ENCODE peak calls at places on chromosomes 11 and 22, in six cellular contexts. N is DND-41, V is astrocyte, G is osteoblast, H is H9, C is endothelial cell of umbilical vein. Z is an unnamed sample.

GRCh38 chr11:74024630-74025029 is 15.7 kb upstream of the UCP3 start:
- DNase-seq in G (no peak), N (no peak), C (peak; percentile 53), H (no peak), V (peak; percentile 61), Z (peak; percentile 95)

GRCh38 chr22:24473278-24473677 is 21.9 kb upstream of the UPB1 start:
- DNase-seq in G (no peak), H (no peak), C (no peak), V (no peak), N (no peak), Z (no peak)

GRCh38 chr22:43126506-43127165 is 16.1 kb downstream of the BIK start:
- DNase-seq in N (no peak), V (peak; percentile 80), H (no peak), G (peak; percentile 97), C (peak; percentile 29), Z (peak; percentile 48)

GRCh38 chr11:102446606-102447005 is 6.0 kb downstream of the TMEM123 start:
- DNase-seq in G (peak; percentile 81), V (peak; percentile 82), N (no peak), H (no peak), C (peak; percentile 70), Z (peak; percentile 51)

GRCh38 chr22:41447435-41448188 is 1.0 kb upstream of the TOB2 start:
- DNase-seq in G (peak; percentile 86), V (peak; percentile 60), H (peak; percentile 74), N (peak; percentile 79), C (peak; percentile 74), Z (peak; percentile 63)

GRCh38 chr11:19076744-19077589 is 16.4 kb upstream of the MRGPRX2 start:
- DNase-seq in G (peak; percentile 89), H (peak; percentile 71), C (peak; percentile 75), V (no peak), N (peak; percentile 64), Z (peak; percentile 16)

GRCh38 chr11:132493786-132494185 is 1038.5 kb downstream of the OPCML start:
- DNase-seq in V (no peak), G (no peak), N (no peak), C (no peak), H (no peak), Z (no peak)

GRCh38 chr11:57713849-57714248 is 1.5 kb downstream of the TMX2 start:
- DNase-seq in G (peak; percentile 23), N (no peak), V (no peak), C (no peak), H (no peak), Z (no peak)

GRCh38 chr11:11387906-11388305 is 34.9 kb upstream of the CSNK2A3 start:
- DNase-seq in V (no peak), H (no peak), G (no peak), N (no peak), C (no peak), Z (no peak)

GRCh38 chr11:103924166-103925013 is 112.0 kb upstream of the DDI1 start:
- DNase-seq in H (no peak), V (peak; percentile 47), N (no peak), C (no peak), G (no peak), Z (no peak)

GRCh38 chr11:131609317-131609716 is 238.9 kb downstream of the NTM start:
- DNase-seq in C (no peak), V (peak; percentile 100), G (peak; percentile 80), N (no peak), H (no peak), Z (peak; percentile 86)

GRCh38 chr22:38181453-38182200 is at the start of gene PLA2G6:
- DNase-seq in G (peak; percentile 97), N (peak; percentile 99), C (peak; percentile 100), H (peak; percentile 100), V (peak; percentile 95), Z (peak; percentile 99)

GRCh38 chr11:130023204-130023603 is 20.6 kb upstream of the PRDM10 start:
- DNase-seq in V (peak; percentile 71), G (peak; percentile 94), N (no peak), H (no peak), C (peak; percentile 56), Z (peak; percentile 41)

DNA sequence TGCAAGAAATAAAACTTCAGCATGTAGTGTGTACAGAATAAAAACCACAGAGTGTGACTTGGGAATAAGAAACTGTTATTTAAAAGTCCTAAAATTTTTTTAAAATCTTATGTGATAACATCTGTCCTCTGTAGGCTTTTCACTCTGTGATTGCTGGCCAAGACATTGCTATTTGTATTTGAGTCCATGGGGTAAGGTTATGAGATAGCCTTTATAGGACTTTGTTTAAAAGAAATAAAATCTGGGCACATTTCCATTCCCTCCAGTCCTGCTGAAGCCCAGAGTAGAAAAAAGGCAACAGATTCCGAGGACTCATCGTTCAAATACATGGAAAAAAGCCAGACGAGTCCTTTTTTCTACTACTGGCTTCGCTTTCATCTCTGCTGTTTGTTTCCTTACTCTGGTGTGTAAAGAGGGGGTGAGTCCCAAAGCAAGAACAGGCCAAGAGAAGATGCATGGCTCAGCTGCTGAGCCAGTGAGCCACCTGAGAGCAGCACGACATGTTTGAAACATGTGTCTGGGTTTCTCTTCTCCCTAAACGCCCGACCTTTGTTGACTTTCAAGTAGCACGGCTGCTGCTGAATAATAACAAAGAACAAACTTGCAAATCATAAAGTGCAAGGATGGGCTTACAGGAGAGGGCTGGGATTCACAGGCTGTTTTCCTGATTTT is 195.0 kb upstream of the RAG2 start:
- DNase-seq in C (no peak), V (no peak), N (no peak), G (no peak), H (no peak), Z (peak; percentile 12)
- H2AFZ ChIP-seq in C (no peak overlapping the region), V (no peak overlapping the region), N (no peak overlapping the region), G (no peak overlapping the region), H (peak overlapping the region; percentile 100), Z (no peak overlapping the region)

GRCh38 chr22:46753761-46754109 is 8.7 kb upstream of the TBC1D22A start:
- DNase-seq in G (no peak), N (no peak), C (no peak), H (no peak), V (no peak), Z (no peak)
- H2AFZ ChIP-seq in G (peak overlapping the region; percentile 68), N (no peak overlapping the region), C (no peak overlapping the region), H (no peak overlapping the region), V (peak overlapping the region; percentile 53), Z (peak overlapping the region; percentile 58)

GRCh38 chr11:128879817-128880216 is 11.3 kb upstream of the KCNJ5 start:
- DNase-seq in C (no peak), H (no peak), V (no peak), G (no peak), N (no peak), Z (no peak)

GRCh38 chr11:128884054-128884453 is 7.1 kb upstream of the KCNJ5 start:
- DNase-seq in C (no peak), N (no peak), H (no peak), G (no peak), V (no peak), Z (no peak)

GRCh38 chr11:128881221-128881620 is 9.9 kb upstream of the KCNJ5 start:
- DNase-seq in G (no peak), C (no peak), V (no peak), N (no peak), H (no peak), Z (no peak)

GRCh38 chr11:128884703-128885338 is 6.3 kb upstream of the KCNJ5 start:
- DNase-seq in C (peak; percentile 80), V (peak; percentile 27), H (no peak), N (peak; percentile 63), G (peak; percentile 79), Z (peak; percentile 76)

GRCh38 chr11:128882451-128882850 is 8.7 kb upstream of the KCNJ5 start:
- DNase-seq in H (no peak), N (no peak), G (no peak), C (no peak), V (no peak), Z (no peak)
- H2AFZ ChIP-seq in H (no peak overlapping the region), N (no peak overlapping the region), G (no peak overlapping the region), C (no peak overlapping the region), V (no peak overlapping the region), Z (no peak overlapping the region)

GRCh38 chr22:35842954-35843353 is 125.3 kb downstream of the APOL5 start:
- DNase-seq in G (peak; percentile 51), H (peak; percentile 51), C (peak; percentile 55), N (no peak), V (peak; percentile 11), Z (peak; percentile 54)
- H2AFZ ChIP-seq in G (no peak overlapping the region), H (no peak overlapping the region), C (no peak overlapping the region), N (no peak overlapping the region), V (no peak overlapping the region), Z (no peak overlapping the region)